ENCODE peak calls at places on chromosome 10, in ten cellular contexts. One of them, this sample, is unnamed.

GRCh38 chr10:100793055-100793454 is 47.7 kb downstream of the PAX2 start:
- DNase-seq in bronchial epithelial cell: no peak
- DNase-seq in gastrocnemius medialis: no peak
- DNase-seq in neural crest cell: no peak
- DNase-seq in GM12865: no peak
- DNase-seq in astrocyte of the cerebellum: no peak
- DNase-seq in nephron progenitor cell: peak; percentile 28
- DNase-seq in astrocyte of the spinal cord: no peak
- DNase-seq in tibial nerve: no peak
- DNase-seq in prostate gland: no peak
- DNase-seq in this sample: no peak

GRCh38 chr10:91901784-91902677 is 7.3 kb downstream of the FGFBP3 start:
- DNase-seq in bronchial epithelial cell: peak; percentile 97
- DNase-seq in gastrocnemius medialis: no peak
- DNase-seq in neural crest cell: no peak
- DNase-seq in GM12865: no peak
- DNase-seq in astrocyte of the cerebellum: peak; percentile 79
- DNase-seq in nephron progenitor cell: no peak
- DNase-seq in astrocyte of the spinal cord: peak; percentile 93
- DNase-seq in tibial nerve: no peak
- DNase-seq in prostate gland: peak; percentile 36
- DNase-seq in this sample: no peak

GRCh38 chr10:92891885-92892705 is 43.8 kb downstream of the EXOC6 start:
- DNase-seq in bronchial epithelial cell: peak; percentile 98
- DNase-seq in gastrocnemius medialis: no peak
- DNase-seq in neural crest cell: no peak
- DNase-seq in GM12865: no peak
- DNase-seq in astrocyte of the cerebellum: peak; percentile 59
- DNase-seq in nephron progenitor cell: no peak
- DNase-seq in astrocyte of the spinal cord: peak; percentile 77
- DNase-seq in tibial nerve: peak; percentile 12
- DNase-seq in prostate gland: peak; percentile 43
- DNase-seq in this sample: no peak

GRCh38 chr10:50438049-50438936 is 185.5 kb downstream of the SGMS1 start:
- DNase-seq in bronchial epithelial cell: no peak
- DNase-seq in gastrocnemius medialis: no peak
- DNase-seq in neural crest cell: no peak
- DNase-seq in GM12865: peak; percentile 52
- DNase-seq in astrocyte of the cerebellum: no peak
- DNase-seq in nephron progenitor cell: no peak
- DNase-seq in astrocyte of the spinal cord: no peak
- DNase-seq in tibial nerve: no peak
- DNase-seq in prostate gland: no peak
- DNase-seq in this sample: no peak

GRCh38 chr10:32746869-32747268 is 211.2 kb downstream of the ITGB1 start:
- DNase-seq in bronchial epithelial cell: no peak
- DNase-seq in gastrocnemius medialis: no peak
- DNase-seq in neural crest cell: no peak
- DNase-seq in GM12865: no peak
- DNase-seq in astrocyte of the cerebellum: no peak
- DNase-seq in nephron progenitor cell: no peak
- DNase-seq in astrocyte of the spinal cord: no peak
- DNase-seq in tibial nerve: no peak
- DNase-seq in prostate gland: no peak
- DNase-seq in this sample: no peak

GRCh38 chr10:11875499-11876281 is 52.5 kb downstream of the PROSER2 start:
- DNase-seq in bronchial epithelial cell: peak; percentile 94
- DNase-seq in gastrocnemius medialis: peak; percentile 74
- DNase-seq in neural crest cell: no peak
- DNase-seq in GM12865: no peak
- DNase-seq in astrocyte of the cerebellum: peak; percentile 26
- DNase-seq in nephron progenitor cell: no peak
- DNase-seq in astrocyte of the spinal cord: peak; percentile 65
- DNase-seq in tibial nerve: peak; percentile 72
- DNase-seq in prostate gland: peak; percentile 91
- DNase-seq in this sample: peak; percentile 45

GRCh38 chr10:58919927-58920654 is 256.4 kb upstream of the PHYHIPL start:
- DNase-seq in bronchial epithelial cell: peak; percentile 97
- DNase-seq in gastrocnemius medialis: no peak
- DNase-seq in neural crest cell: no peak
- DNase-seq in GM12865: peak; percentile 15
- DNase-seq in astrocyte of the cerebellum: peak; percentile 88
- DNase-seq in nephron progenitor cell: no peak
- DNase-seq in astrocyte of the spinal cord: peak; percentile 94
- DNase-seq in tibial nerve: no peak
- DNase-seq in prostate gland: no peak
- DNase-seq in this sample: no peak

GRCh38 chr10:25831138-25831537 is 102.9 kb upstream of the MYO3A start:
- DNase-seq in bronchial epithelial cell: no peak
- DNase-seq in gastrocnemius medialis: no peak
- DNase-seq in neural crest cell: no peak
- DNase-seq in GM12865: no peak
- DNase-seq in astrocyte of the cerebellum: no peak
- DNase-seq in nephron progenitor cell: no peak
- DNase-seq in astrocyte of the spinal cord: no peak
- DNase-seq in tibial nerve: no peak
- DNase-seq in prostate gland: no peak
- DNase-seq in this sample: no peak

DNA sequence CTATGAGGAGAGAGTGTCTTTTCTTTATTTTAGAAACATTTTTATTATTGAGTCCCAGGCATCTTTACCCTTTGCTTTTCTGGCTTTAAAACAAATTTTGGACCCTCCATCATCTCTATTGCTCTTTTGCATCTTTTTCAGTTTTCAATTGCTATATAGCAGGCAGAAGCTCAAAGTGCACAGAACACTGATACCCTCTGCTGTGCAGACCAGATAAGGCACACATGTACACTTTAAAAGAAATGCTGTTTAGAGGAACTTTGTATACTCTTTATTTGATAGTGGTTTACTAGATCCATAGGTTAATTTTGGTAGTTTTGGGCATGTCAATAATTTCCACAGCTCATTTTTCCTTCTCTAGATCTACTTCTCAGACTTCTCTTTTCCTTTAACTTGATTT is 324.2 kb downstream of the SH2D4B start:
- DNase-seq in bronchial epithelial cell: no peak
- DNase-seq in gastrocnemius medialis: no peak
- DNase-seq in neural crest cell: no peak
- DNase-seq in GM12865: no peak
- DNase-seq in astrocyte of the cerebellum: no peak
- DNase-seq in nephron progenitor cell: no peak
- DNase-seq in astrocyte of the spinal cord: no peak
- DNase-seq in tibial nerve: no peak
- DNase-seq in prostate gland: no peak
- DNase-seq in this sample: no peak
- TF ChIP-seq CTCF in bronchial epithelial cell: no peak
- TF ChIP-seq CTCF in gastrocnemius medialis: no peak
- TF ChIP-seq CTCF in neural crest cell: peak; percentile 43
- TF ChIP-seq CTCF in GM12865: peak; percentile 28
- TF ChIP-seq CTCF in astrocyte of the cerebellum: no peak
- TF ChIP-seq CTCF in nephron progenitor cell: no peak
- TF ChIP-seq CTCF in astrocyte of the spinal cord: no peak
- TF ChIP-seq CTCF in tibial nerve: no peak
- TF ChIP-seq CTCF in prostate gland: no peak
- TF ChIP-seq CTCF in this sample: no peak

GRCh38 chr10:73401636-73402035 is 12.2 kb downstream of the ANXA7 start:
- DNase-seq in bronchial epithelial cell: no peak
- DNase-seq in gastrocnemius medialis: no peak
- DNase-seq in neural crest cell: no peak
- DNase-seq in GM12865: no peak
- DNase-seq in astrocyte of the cerebellum: no peak
- DNase-seq in nephron progenitor cell: no peak
- DNase-seq in astrocyte of the spinal cord: no peak
- DNase-seq in tibial nerve: no peak
- DNase-seq in prostate gland: no peak
- DNase-seq in this sample: no peak

GRCh38 chr10:73399054-73399453 is 14.8 kb downstream of the ANXA7 start:
- DNase-seq in bronchial epithelial cell: no peak
- DNase-seq in gastrocnemius medialis: no peak
- DNase-seq in neural crest cell: no peak
- DNase-seq in GM12865: no peak
- DNase-seq in astrocyte of the cerebellum: no peak
- DNase-seq in nephron progenitor cell: no peak
- DNase-seq in astrocyte of the spinal cord: no peak
- DNase-seq in tibial nerve: no peak
- DNase-seq in prostate gland: no peak
- DNase-seq in this sample: no peak

DNA sequence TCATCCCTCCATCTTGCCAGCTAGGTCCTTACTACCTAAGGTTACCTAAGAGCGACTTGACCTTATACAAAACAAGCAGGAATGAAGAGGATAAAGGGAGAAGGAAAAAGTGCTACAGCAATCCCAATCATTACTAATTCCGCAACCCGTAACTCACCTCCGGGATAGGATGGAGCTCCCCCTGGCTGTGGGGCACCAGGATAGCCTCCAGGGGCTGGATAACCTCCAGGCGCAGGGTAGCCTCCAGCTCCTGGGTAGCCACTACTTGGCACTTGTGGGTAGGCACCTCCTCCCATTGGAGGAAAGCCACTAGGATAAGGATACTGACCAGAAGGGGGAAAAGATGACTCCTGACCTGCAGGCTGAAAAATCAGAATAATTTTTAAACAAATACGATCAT is 15.8 kb downstream of the ANXA7 start:
- DNase-seq in bronchial epithelial cell: no peak
- DNase-seq in gastrocnemius medialis: no peak
- DNase-seq in neural crest cell: no peak
- DNase-seq in GM12865: no peak
- DNase-seq in astrocyte of the cerebellum: no peak
- DNase-seq in nephron progenitor cell: no peak
- DNase-seq in astrocyte of the spinal cord: no peak
- DNase-seq in tibial nerve: no peak
- DNase-seq in prostate gland: no peak
- DNase-seq in this sample: no peak
- TF ChIP-seq CTCF in bronchial epithelial cell: peak; percentile 20
- TF ChIP-seq CTCF in gastrocnemius medialis: no peak
- TF ChIP-seq CTCF in neural crest cell: peak; percentile 28
- TF ChIP-seq CTCF in GM12865: no peak
- TF ChIP-seq CTCF in astrocyte of the cerebellum: no peak
- TF ChIP-seq CTCF in nephron progenitor cell: no peak
- TF ChIP-seq CTCF in astrocyte of the spinal cord: peak; percentile 22
- TF ChIP-seq CTCF in tibial nerve: no peak
- TF ChIP-seq CTCF in prostate gland: no peak
- TF ChIP-seq CTCF in this sample: peak; percentile 12

DNA sequence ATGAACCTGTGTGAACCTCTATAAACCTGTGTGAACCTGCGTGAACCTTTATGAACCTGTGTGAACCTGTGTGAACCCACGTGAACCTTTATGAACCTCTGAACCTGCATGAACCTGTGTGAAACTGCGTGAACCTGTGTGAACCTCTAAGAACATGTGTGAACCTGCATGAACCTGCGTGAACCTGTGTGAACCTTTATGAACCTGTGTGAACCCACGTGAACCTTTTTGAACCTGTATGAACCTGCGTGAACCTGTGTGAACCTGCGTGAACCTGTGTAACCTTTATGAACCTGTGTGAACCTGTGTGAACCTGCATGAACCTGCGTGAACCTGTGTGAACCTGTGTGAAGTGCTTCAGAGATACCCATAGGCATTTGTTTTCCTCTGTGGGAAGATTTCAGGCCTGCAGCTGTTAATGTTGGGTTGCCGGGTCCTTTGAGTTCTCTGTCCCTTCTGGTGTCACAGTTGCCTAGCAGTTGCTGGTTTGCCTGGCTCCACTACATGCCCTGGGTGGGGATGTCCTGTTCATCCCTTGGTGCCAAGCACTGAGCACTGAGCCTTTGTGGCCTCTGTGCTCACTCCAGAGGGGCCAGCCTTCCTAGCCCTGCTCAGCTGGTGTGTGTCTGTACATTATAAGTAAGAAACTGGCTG is 97.9 kb downstream of the DOCK1 start:
- DNase-seq in bronchial epithelial cell: peak; percentile 6
- DNase-seq in gastrocnemius medialis: no peak
- DNase-seq in neural crest cell: no peak
- DNase-seq in GM12865: no peak
- DNase-seq in astrocyte of the cerebellum: no peak
- DNase-seq in nephron progenitor cell: no peak
- DNase-seq in astrocyte of the spinal cord: no peak
- DNase-seq in tibial nerve: no peak
- DNase-seq in prostate gland: no peak
- DNase-seq in this sample: no peak
- TF ChIP-seq CTCF in bronchial epithelial cell: no peak
- TF ChIP-seq CTCF in gastrocnemius medialis: no peak
- TF ChIP-seq CTCF in neural crest cell: no peak
- TF ChIP-seq CTCF in GM12865: no peak
- TF ChIP-seq CTCF in astrocyte of the cerebellum: no peak
- TF ChIP-seq CTCF in nephron progenitor cell: no peak
- TF ChIP-seq CTCF in astrocyte of the spinal cord: no peak
- TF ChIP-seq CTCF in tibial nerve: no peak
- TF ChIP-seq CTCF in prostate gland: no peak
- TF ChIP-seq CTCF in this sample: no peak

GRCh38 chr10:44462338-44462914 is 77.5 kb upstream of the CXCL12 start:
- DNase-seq in bronchial epithelial cell: no peak
- DNase-seq in gastrocnemius medialis: no peak
- DNase-seq in neural crest cell: no peak
- DNase-seq in GM12865: no peak
- DNase-seq in astrocyte of the cerebellum: no peak
- DNase-seq in nephron progenitor cell: no peak
- DNase-seq in astrocyte of the spinal cord: no peak
- DNase-seq in tibial nerve: no peak
- DNase-seq in prostate gland: no peak
- DNase-seq in this sample: no peak

GRCh38 chr10:44458671-44459403 is 73.9 kb upstream of the CXCL12 start:
- DNase-seq in bronchial epithelial cell: no peak
- DNase-seq in gastrocnemius medialis: no peak
- DNase-seq in neural crest cell: no peak
- DNase-seq in GM12865: no peak
- DNase-seq in astrocyte of the cerebellum: no peak
- DNase-seq in nephron progenitor cell: no peak
- DNase-seq in astrocyte of the spinal cord: no peak
- DNase-seq in tibial nerve: no peak
- DNase-seq in prostate gland: no peak
- DNase-seq in this sample: no peak

GRCh38 chr10:44460499-44460898 is 75.6 kb upstream of the CXCL12 start:
- DNase-seq in bronchial epithelial cell: no peak
- DNase-seq in gastrocnemius medialis: no peak
- DNase-seq in neural crest cell: no peak
- DNase-seq in GM12865: no peak
- DNase-seq in astrocyte of the cerebellum: no peak
- DNase-seq in nephron progenitor cell: no peak
- DNase-seq in astrocyte of the spinal cord: no peak
- DNase-seq in tibial nerve: no peak
- DNase-seq in prostate gland: no peak
- DNase-seq in this sample: no peak

GRCh38 chr10:44459677-44460076 is 74.8 kb upstream of the CXCL12 start:
- DNase-seq in bronchial epithelial cell: no peak
- DNase-seq in gastrocnemius medialis: no peak
- DNase-seq in neural crest cell: no peak
- DNase-seq in GM12865: no peak
- DNase-seq in astrocyte of the cerebellum: no peak
- DNase-seq in nephron progenitor cell: no peak
- DNase-seq in astrocyte of the spinal cord: no peak
- DNase-seq in tibial nerve: no peak
- DNase-seq in prostate gland: no peak
- DNase-seq in this sample: no peak

DNA sequence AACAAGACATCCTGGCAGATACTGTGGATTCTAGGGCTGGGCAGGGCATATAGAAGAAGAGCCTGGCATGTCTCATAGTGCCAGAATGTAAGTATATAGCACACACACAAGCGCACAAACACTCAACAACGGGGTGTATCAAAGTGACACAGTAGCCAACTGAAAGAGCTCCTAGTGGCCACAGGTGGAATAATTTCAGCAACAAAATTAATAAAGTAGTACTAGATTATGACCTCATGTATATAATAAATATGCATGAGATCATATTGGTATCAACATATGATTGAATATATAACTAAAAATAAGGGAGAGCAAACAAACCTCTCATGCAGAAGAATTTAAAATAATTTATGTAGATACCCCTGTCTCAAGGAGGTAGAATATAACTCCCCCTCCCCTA is 72.4 kb upstream of the CXCL12 start:
- DNase-seq in bronchial epithelial cell: no peak
- DNase-seq in gastrocnemius medialis: no peak
- DNase-seq in neural crest cell: no peak
- DNase-seq in GM12865: no peak
- DNase-seq in astrocyte of the cerebellum: no peak
- DNase-seq in nephron progenitor cell: no peak
- DNase-seq in astrocyte of the spinal cord: no peak
- DNase-seq in tibial nerve: no peak
- DNase-seq in prostate gland: no peak
- DNase-seq in this sample: no peak
- TF ChIP-seq CTCF in bronchial epithelial cell: no peak
- TF ChIP-seq CTCF in gastrocnemius medialis: no peak
- TF ChIP-seq CTCF in neural crest cell: peak; percentile 27
- TF ChIP-seq CTCF in GM12865: peak; percentile 12
- TF ChIP-seq CTCF in astrocyte of the cerebellum: no peak
- TF ChIP-seq CTCF in nephron progenitor cell: no peak
- TF ChIP-seq CTCF in astrocyte of the spinal cord: peak; percentile 18
- TF ChIP-seq CTCF in tibial nerve: no peak
- TF ChIP-seq CTCF in prostate gland: no peak
- TF ChIP-seq CTCF in this sample: peak; percentile 17

This sample was measured in progenitor cell of endocrine pancreas.